ENCODE peak calls at places on chromosome 18, in six cellular contexts. D is IMR-90, T is PC-3, I is OCI-LY7, V is K562, P is neuronal stem cell. S is an unnamed sample.
A peak's percentile ranks its signal among the peaks of the same experiment; 100 is the strongest.

GRCh38 chr18:7329036-7329435 is 98.1 kb downstream of the LRRC30 start:
- DNase-seq in D (no peak), T (peak; percentile 66), I (no peak), V (no peak), P (no peak), S (no peak)

GRCh38 chr18:58186258-58186948 is 142.4 kb downstream of the NEDD4L start:
- DNase-seq in D (peak; percentile 91), T (peak; percentile 89), I (no peak), V (no peak), P (no peak), S (peak; percentile 60)

GRCh38 chr18:69484699-69485396 is 84.2 kb downstream of the DOK6 start:
- DNase-seq in D (peak; percentile 81), T (peak; percentile 44), I (no peak), V (no peak), P (no peak), S (no peak)

GRCh38 chr18:77105021-77105420 is 27.6 kb downstream of the MBP start:
- DNase-seq in D (no peak), T (no peak), I (no peak), V (no peak), P (no peak), S (no peak)

GRCh38 chr18:9055626-9056025 is 46.9 kb upstream of the NDUFV2 start:
- DNase-seq in D (no peak), T (no peak), I (no peak), V (no peak), P (no peak), S (no peak)

GRCh38 chr18:13672657-13673056 is 53.7 kb downstream of the FAM210A start:
- DNase-seq in D (no peak), T (peak; percentile 5), I (peak; percentile 5), V (no peak), P (no peak), S (no peak)

GRCh38 chr18:1094408-1094807 is 189.7 kb downstream of the ADCYAP1 start:
- DNase-seq in D (no peak), T (peak; percentile 76), I (no peak), V (no peak), P (no peak), S (no peak)

GRCh38 chr18:1751249-1751648 is 820.1 kb downstream of the METTL4 start:
- DNase-seq in D (no peak), T (peak; percentile 24), I (no peak), V (no peak), P (no peak), S (no peak)

GRCh38 chr18:11154369-11154982 is 5.1 kb upstream of the PIEZO2 start:
- DNase-seq in D (peak; percentile 76), T (peak; percentile 54), I (peak; percentile 60), V (peak; percentile 44), P (peak; percentile 40), S (peak; percentile 62)

GRCh38 chr18:11005528-11005927 is 143.8 kb downstream of the PIEZO2 start:
- DNase-seq in D (peak; percentile 99), T (peak; percentile 10), I (no peak), V (no peak), P (peak; percentile 6), S (peak; percentile 89)

GRCh38 chr18:73331212-73331772 is 463.5 kb upstream of the NETO1 start:
- DNase-seq in D (no peak), T (no peak), I (no peak), V (no peak), P (no peak), S (no peak)

GRCh38 chr18:35466815-35467623 is 30.7 kb downstream of the INO80C start:
- DNase-seq in D (no peak), T (no peak), I (no peak), V (no peak), P (no peak), S (no peak)

GRCh38 chr18:4264347-4264791 is 190.7 kb downstream of the DLGAP1 start:
- DNase-seq in D (no peak), T (no peak), I (no peak), V (no peak), P (no peak), S (no peak)

GRCh38 chr18:77000527-77000926 is 132.1 kb downstream of the MBP start:
- DNase-seq in D (peak; percentile 32), T (peak; percentile 60), I (peak; percentile 40), V (peak; percentile 32), P (peak; percentile 49), S (peak; percentile 69)

GRCh38 chr18:78517328-78517727 is 462.3 kb upstream of the SALL3 start:
- DNase-seq in D (no peak), T (no peak), I (no peak), V (no peak), P (no peak), S (no peak)

GRCh38 chr18:3058328-3059191 is 45.6 kb upstream of the LPIN2 start:
- DNase-seq in D (no peak), T (peak; percentile 61), I (no peak), V (no peak), P (no peak), S (no peak)

GRCh38 chr18:45734944-45735343 is 11.0 kb downstream of the SLC14A1 start:
- DNase-seq in D (no peak), T (no peak), I (no peak), V (no peak), P (no peak), S (no peak)

GRCh38 chr18:14961991-14962390 is 214.0 kb downstream of the ANKRD30B start:
- DNase-seq in D (no peak), T (no peak), I (no peak), V (no peak), P (no peak), S (no peak)

GRCh38 chr18:55856191-55856590 is 268.2 kb upstream of the TCF4 start:
- DNase-seq in D (peak; percentile 90), T (peak; percentile 99), I (no peak), V (no peak), P (no peak), S (peak; percentile 43)

GRCh38 chr18:74532511-74533025 is 1.7 kb upstream of the CNDP1 start:
- DNase-seq in D (no peak), T (no peak), I (no peak), V (no peak), P (no peak), S (no peak)

GRCh38 chr18:34746614-34747013 is 36.5 kb downstream of the DTNA start:
- DNase-seq in D (no peak), T (no peak), I (no peak), V (no peak), P (no peak), S (no peak)

GRCh38 chr18:67652296-67652695 is 135.8 kb upstream of the DSEL start:
- DNase-seq in D (no peak), T (no peak), I (no peak), V (no peak), P (no peak), S (no peak)

GRCh38 chr18:25561923-25562322 is 210.0 kb upstream of the ZNF521 start:
- DNase-seq in D (peak; percentile 33), T (peak; percentile 31), I (peak; percentile 59), V (peak; percentile 26), P (peak; percentile 11), S (peak; percentile 33)

GRCh38 chr18:79902075-79902474 is 49.4 kb downstream of the SLC66A2 start:
- DNase-seq in D (no peak), T (no peak), I (no peak), V (no peak), P (no peak), S (no peak)

GRCh38 chr18:799943-800342 is 12.1 kb downstream of the YES1 start:
- DNase-seq in D (no peak), T (no peak), I (no peak), V (no peak), P (no peak), S (no peak)

GRCh38 chr18:46051731-46052461 is 20.2 kb downstream of the PSTPIP2 start:
- DNase-seq in D (peak; percentile 93), T (no peak), I (no peak), V (no peak), P (no peak), S (peak; percentile 78)

GRCh38 chr18:51211552-51211951 is 14.1 kb upstream of the MEX3C start:
- DNase-seq in D (peak; percentile 59), T (peak; percentile 52), I (no peak), V (peak; percentile 54), P (no peak), S (no peak)

GRCh38 chr18:35500113-35500512 is 2.4 kb upstream of the INO80C start:
- DNase-seq in D (no peak), T (no peak), I (no peak), V (no peak), P (no peak), S (no peak)

GRCh38 chr18:2324459-2324858 is 246.8 kb downstream of the METTL4 start:
- DNase-seq in D (no peak), T (no peak), I (no peak), V (peak; percentile 36), P (no peak), S (no peak)

GRCh38 chr18:64330976-64331375 is 182.1 kb upstream of the LINC00305 start:
- DNase-seq in D (no peak), T (no peak), I (no peak), V (no peak), P (no peak), S (no peak)

GRCh38 chr18:38752430-38752829 is 1186.8 kb upstream of the CELF4 start:
- DNase-seq in D (no peak), T (no peak), I (no peak), V (no peak), P (no peak), S (no peak)

GRCh38 chr18:42222557-42222956 is 267.5 kb downstream of the PIK3C3 start:
- DNase-seq in D (no peak), T (no peak), I (no peak), V (no peak), P (no peak), S (no peak)
- H3K4me3 ChIP-seq in D (no peak overlapping the region), T (no peak overlapping the region), I (no peak overlapping the region), V (no peak overlapping the region), P (no peak overlapping the region), S (no peak overlapping the region)

DNA sequence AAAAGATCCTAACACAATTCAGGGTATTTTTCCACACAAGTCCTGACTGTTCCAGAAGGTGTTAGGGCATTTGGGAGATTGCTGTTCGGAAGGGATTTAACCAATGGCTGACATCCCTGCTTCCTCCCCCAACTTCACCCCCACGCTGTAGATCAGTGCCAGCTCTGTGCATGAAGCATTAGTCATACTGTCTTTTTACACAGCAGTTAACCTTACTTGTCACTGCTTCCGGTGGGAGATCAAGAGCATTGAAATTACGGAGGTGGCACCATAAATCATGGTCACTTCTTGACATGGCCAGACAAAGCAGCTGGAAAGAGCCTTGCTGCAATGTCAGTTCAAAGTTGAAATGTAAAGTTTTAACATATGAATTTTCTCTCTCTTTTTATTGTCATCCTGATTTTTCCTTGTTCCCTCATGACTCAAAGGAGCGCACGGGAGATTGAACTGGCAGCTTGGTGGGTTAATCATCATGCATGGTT is 70.2 kb downstream of the HRH4 start:
- DNase-seq in D (peak; percentile 56), T (peak; percentile 54), I (no peak), V (peak; percentile 14), P (no peak), S (peak; percentile 64)
- H2AFZ ChIP-seq in D (peak overlapping the region; percentile 28), T (no peak overlapping the region), I (no peak overlapping the region), V (no peak overlapping the region), P (peak overlapping the region; percentile 76), S (no peak overlapping the region)

DNA sequence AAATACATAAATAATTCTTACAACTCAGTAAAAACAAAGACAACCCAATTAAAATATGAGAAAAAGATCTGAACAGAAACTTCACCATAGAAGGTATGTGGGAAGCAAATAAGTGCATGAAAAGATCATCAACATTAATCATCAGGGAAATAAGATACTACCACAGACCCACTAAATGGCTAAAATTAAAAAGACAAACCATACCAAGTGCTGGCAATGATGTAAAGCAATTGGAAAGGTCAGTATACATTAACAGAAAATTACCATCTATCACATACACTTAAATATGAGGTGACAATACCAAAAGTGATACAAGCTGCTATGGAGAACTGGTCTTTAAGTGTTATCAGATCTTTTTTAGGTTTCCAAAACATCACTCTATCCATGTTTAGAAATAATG is 44.7 kb downstream of the TTR start:
- DNase-seq in D (no peak), T (no peak), I (no peak), V (no peak), P (no peak), S (no peak)
- H3K4me3 ChIP-seq in D (no peak overlapping the region), T (no peak overlapping the region), I (no peak overlapping the region), V (no peak overlapping the region), P (no peak overlapping the region), S (no peak overlapping the region)

GRCh38 chr18:12656671-12657047 is 1.2 kb downstream of the SPIRE1 start:
- DNase-seq in D (peak; percentile 50), T (no peak), I (no peak), V (peak; percentile 16), P (no peak), S (no peak)
- H2AFZ ChIP-seq in D (peak overlapping the region; percentile 95), T (peak overlapping the region; percentile 53), I (peak overlapping the region; percentile 47), V (peak overlapping the region; percentile 70), P (peak overlapping the region; percentile 97), S (peak overlapping the region; percentile 80)

S was measured in hepatocyte.